ENCODE peak calls at places on chromosomes 5 and 9, in nine cellular contexts. V, A, F, P, E, I, T, J and K are unnamed samples.

GRCh38 chr5:180801596-180802324 is 846 bp downstream of the MGAT1 start:
- DNase-seq in V (no peak), A (no peak), F (no peak), P (no peak), E (no peak), I (no peak), T (no peak), J (no peak), K (no peak)

GRCh38 chr5:78504726-78505431 is 143.7 kb downstream of the LHFPL2 start:
- DNase-seq in V (peak), A (no peak), F (peak), P (peak), E (no peak), I (no peak), T (peak), J (peak), K (no peak)

GRCh38 chr5:91049800-91050199 is 333.3 kb downstream of the ARRDC3 start:
- DNase-seq in V (peak), A (no peak), F (peak), P (no peak), E (no peak), I (no peak), T (peak), J (no peak), K (no peak)

GRCh38 chr9:95382433-95382832 is 64.9 kb upstream of the FANCC start:
- DNase-seq in V (no peak), A (no peak), F (no peak), P (no peak), E (no peak), I (no peak), T (no peak), J (no peak), K (no peak)

GRCh38 chr5:54553659-54554207 is 36.2 kb downstream of the SNX18 start:
- DNase-seq in V (no peak), A (no peak), F (no peak), P (no peak), E (no peak), I (no peak), T (no peak), J (no peak), K (no peak)

GRCh38 chr9:133147412-133148271 is 16.1 kb downstream of the GBGT1 start:
- DNase-seq in V (peak), A (no peak), F (peak), P (peak), E (peak), I (peak), T (peak), J (no peak), K (peak)

GRCh38 chr9:38380230-38380871 is 12.2 kb upstream of the ALDH1B1 start:
- DNase-seq in V (no peak), A (no peak), F (no peak), P (no peak), E (no peak), I (no peak), T (peak), J (peak), K (no peak)

GRCh38 chr9:116656977-116657376 is 30.1 kb upstream of the TRIM32 start:
- DNase-seq in V (peak), A (no peak), F (no peak), P (no peak), E (no peak), I (no peak), T (no peak), J (no peak), K (no peak)

GRCh38 chr9:106860731-106861584 is 2.0 kb upstream of the ZNF462 start:
- DNase-seq in V (peak), A (no peak), F (peak), P (no peak), E (no peak), I (peak), T (peak), J (peak), K (no peak)

GRCh38 chr5:15463231-15463630 is 36.7 kb upstream of the FBXL7 start:
- DNase-seq in V (peak), A (no peak), F (peak), P (no peak), E (no peak), I (peak), T (peak), J (no peak), K (no peak)
- TF ChIP-seq CTCF in V (peak), A (no peak), F (peak), P (peak), E (no peak), I (peak), T (peak), J (no peak), K (no peak)

DNA sequence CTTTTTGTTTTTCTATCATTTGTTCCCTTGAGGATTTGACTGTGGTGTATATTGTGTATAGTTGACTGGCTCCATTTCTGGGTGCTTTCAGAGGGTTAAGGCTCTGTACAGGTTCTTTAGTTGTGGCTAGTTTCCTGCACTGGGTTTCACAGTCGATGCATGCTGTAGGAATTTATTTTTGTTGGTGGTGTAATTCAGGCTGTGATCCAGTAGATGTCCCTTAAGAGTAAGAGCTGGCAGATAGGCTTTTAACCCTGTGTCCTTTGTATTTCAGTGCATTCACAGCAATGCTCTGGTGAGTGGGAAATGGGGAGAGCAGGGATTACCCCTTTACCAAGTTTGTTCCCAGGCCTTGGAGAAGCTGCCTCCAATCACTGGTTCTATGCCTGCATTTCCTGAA is 112.9 kb downstream of the SPATA31D1 start:
- DNase-seq in V (no peak), A (no peak), F (peak), P (no peak), E (no peak), I (peak), T (no peak), J (no peak), K (no peak)
- TF ChIP-seq CTCF in V (peak), A (no peak), F (no peak), P (no peak), E (no peak), I (peak), T (no peak), J (no peak), K (no peak)

DNA sequence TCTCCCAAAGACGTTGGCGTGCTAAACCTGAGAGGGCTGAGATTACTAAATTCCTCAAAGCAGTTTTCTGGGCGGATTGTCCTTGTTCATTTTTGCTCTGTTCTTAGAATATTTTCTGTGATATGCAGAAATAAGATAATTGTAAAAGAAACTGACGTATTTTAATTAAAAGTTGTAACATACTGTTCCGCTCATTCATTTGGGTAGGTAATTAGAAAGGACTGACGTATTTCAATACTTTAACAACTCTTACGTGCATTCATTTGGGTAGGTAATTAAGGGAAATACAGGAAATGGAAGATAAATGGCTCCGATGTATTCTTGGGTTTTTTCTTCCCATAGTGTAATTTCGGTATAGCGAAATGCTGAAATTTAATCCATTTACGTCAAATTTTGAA is 1.1 kb downstream of the OSTF1 start:
- DNase-seq in V (no peak), A (no peak), F (no peak), P (no peak), E (no peak), I (no peak), T (no peak), J (no peak), K (no peak)
- TF ChIP-seq CTCF in V (no peak), A (no peak), F (no peak), P (no peak), E (no peak), I (no peak), T (no peak), J (no peak), K (no peak)

GRCh38 chr9:130732131-130732530 is 38.6 kb downstream of the EXOSC2 start:
- DNase-seq in V (peak), A (no peak), F (peak), P (no peak), E (no peak), I (no peak), T (no peak), J (no peak), K (no peak)
- TF ChIP-seq CTCF in V (no peak), A (no peak), F (peak), P (no peak), E (no peak), I (peak), T (no peak), J (no peak), K (no peak)

GRCh38 chr9:137580209-137580957 is 1.7 kb upstream of the DPH7 start:
- DNase-seq in V (no peak), A (no peak), F (no peak), P (no peak), E (no peak), I (no peak), T (no peak), J (no peak), K (no peak)
- TF ChIP-seq CTCF in V (no peak), A (no peak), F (no peak), P (no peak), E (no peak), I (no peak), T (no peak), J (no peak), K (no peak)

DNA sequence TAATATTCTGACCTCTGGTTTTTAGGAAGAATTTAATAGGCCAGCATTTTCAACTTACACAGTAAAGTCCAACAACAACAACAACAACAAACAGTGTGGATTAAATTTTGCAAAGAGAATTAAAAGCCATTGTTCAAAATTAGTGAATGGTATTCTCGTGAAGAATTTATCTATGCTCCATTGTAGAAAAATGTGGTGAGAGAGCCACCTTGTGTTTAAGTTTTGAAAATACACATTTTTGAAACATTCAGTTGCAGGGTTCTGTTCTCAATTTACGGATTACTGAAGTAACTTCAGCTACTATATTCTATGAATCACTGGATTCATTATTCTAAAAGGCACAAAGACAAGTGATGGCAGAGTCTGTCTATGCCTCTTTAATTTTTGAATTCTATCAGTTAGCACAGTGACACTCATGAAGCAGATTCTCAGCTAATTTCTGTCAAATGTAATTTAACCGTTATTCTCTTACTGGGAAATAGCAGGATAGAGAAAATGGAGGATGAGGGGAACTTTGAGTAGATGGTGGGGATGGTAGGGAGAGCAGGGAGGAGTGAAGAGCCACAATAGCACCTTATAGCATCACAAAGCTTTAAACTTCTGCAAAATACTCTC is 11.0 kb downstream of the CCDC152 start:
- DNase-seq in V (peak), A (no peak), F (peak), P (no peak), E (no peak), I (peak), T (peak), J (no peak), K (no peak)
- TF ChIP-seq CTCF in V (peak), A (peak), F (peak), P (peak), E (peak), I (peak), T (peak), J (peak), K (peak)

GRCh38 chr5:56169281-56169680 is 63.8 kb downstream of the ANKRD55 start:
- DNase-seq in V (no peak), A (no peak), F (no peak), P (no peak), E (no peak), I (no peak), T (no peak), J (no peak), K (no peak)

GRCh38 chr5:56170557-56170956 is 62.6 kb downstream of the ANKRD55 start:
- DNase-seq in V (peak), A (no peak), F (no peak), P (no peak), E (no peak), I (no peak), T (no peak), J (no peak), K (no peak)

GRCh38 chr5:56169949-56170348 is 63.2 kb downstream of the ANKRD55 start:
- DNase-seq in V (no peak), A (no peak), F (no peak), P (no peak), E (no peak), I (no peak), T (no peak), J (no peak), K (no peak)

GRCh38 chr5:56175028-56175427 is 58.1 kb downstream of the ANKRD55 start:
- DNase-seq in V (peak), A (no peak), F (no peak), P (no peak), E (no peak), I (no peak), T (no peak), J (no peak), K (no peak)

GRCh38 chr5:56172225-56172624 is 60.9 kb downstream of the ANKRD55 start:
- DNase-seq in V (peak), A (no peak), F (no peak), P (no peak), E (no peak), I (no peak), T (peak), J (no peak), K (no peak)
- TF ChIP-seq CTCF in V (no peak), A (no peak), F (no peak), P (no peak), E (no peak), I (no peak), T (no peak), J (no peak), K (no peak)

GRCh38 chr5:4684946-4685345 is 455.2 kb upstream of the ADAMTS16 start:
- DNase-seq in V (no peak), A (no peak), F (no peak), P (no peak), E (no peak), I (no peak), T (no peak), J (no peak), K (no peak)
- TF ChIP-seq CTCF in V (no peak), A (no peak), F (no peak), P (no peak), E (no peak), I (no peak), T (no peak), J (no peak), K (no peak)

GRCh38 chr5:175697846-175698245 is 40.0 kb downstream of the HRH2 start:
- DNase-seq in V (no peak), A (no peak), F (no peak), P (no peak), E (no peak), I (no peak), T (no peak), J (no peak), K (peak)

GRCh38 chr5:175696139-175696854 is 38.4 kb downstream of the HRH2 start:
- DNase-seq in V (peak), A (peak), F (peak), P (peak), E (peak), I (peak), T (no peak), J (peak), K (peak)

GRCh38 chr5:175695161-175696126 is 37.6 kb downstream of the HRH2 start:
- DNase-seq in V (no peak), A (no peak), F (no peak), P (no peak), E (no peak), I (no peak), T (no peak), J (no peak), K (peak)

GRCh38 chr5:175698401-175699115 is 40.7 kb downstream of the HRH2 start:
- DNase-seq in V (no peak), A (no peak), F (no peak), P (no peak), E (no peak), I (no peak), T (no peak), J (no peak), K (peak)

GRCh38 chr5:175696855-175697198 is 39.0 kb downstream of the HRH2 start:
- DNase-seq in V (no peak), A (no peak), F (no peak), P (no peak), E (no peak), I (no peak), T (no peak), J (no peak), K (no peak)
- TF ChIP-seq CTCF in V (no peak), A (no peak), F (no peak), P (no peak), E (no peak), I (no peak), T (no peak), J (no peak), K (peak)